ENCODE peak calls at places on chromosomes 5 and 9, in eight cellular contexts. One of them, this sample, is unnamed.

GRCh38 chr9:115208503-115208902 is 90.5 kb upstream of the TNC start:
- DNase-seq in cardiac fibroblast: no peak
- DNase-seq in PC-9: no peak
- DNase-seq in colonic mucosa: no peak
- DNase-seq in tibial artery: no peak
- DNase-seq in mammary epithelial cell: peak
- DNase-seq in fibroblast of pulmonary artery: no peak
- DNase-seq in IMR-90: peak
- DNase-seq in this sample: peak

GRCh38 chr9:81631213-81631745 is 58.1 kb downstream of the TLE1 start:
- DNase-seq in tibial artery: no peak
- DNase-seq in colonic mucosa: no peak
- DNase-seq in PC-9: no peak
- DNase-seq in IMR-90: no peak
- DNase-seq in mammary epithelial cell: no peak
- DNase-seq in fibroblast of pulmonary artery: no peak
- DNase-seq in cardiac fibroblast: no peak
- DNase-seq in this sample: no peak

GRCh38 chr5:145946112-145946861 is 9.9 kb downstream of the SH3RF2 start:
- DNase-seq in PC-9: peak
- DNase-seq in tibial artery: no peak
- DNase-seq in mammary epithelial cell: peak
- DNase-seq in colonic mucosa: no peak
- DNase-seq in cardiac fibroblast: no peak
- DNase-seq in fibroblast of pulmonary artery: peak
- DNase-seq in IMR-90: peak
- DNase-seq in this sample: peak

GRCh38 chr5:171606414-171607024 is 179.1 kb upstream of the SMIM23 start:
- DNase-seq in fibroblast of pulmonary artery: peak
- DNase-seq in colonic mucosa: no peak
- DNase-seq in IMR-90: peak
- DNase-seq in tibial artery: no peak
- DNase-seq in cardiac fibroblast: no peak
- DNase-seq in mammary epithelial cell: no peak
- DNase-seq in PC-9: no peak
- DNase-seq in this sample: peak

GRCh38 chr5:60207031-60207430 is 313.5 kb upstream of the PDE4D start:
- DNase-seq in cardiac fibroblast: no peak
- DNase-seq in colonic mucosa: no peak
- DNase-seq in PC-9: no peak
- DNase-seq in mammary epithelial cell: no peak
- DNase-seq in IMR-90: no peak
- DNase-seq in fibroblast of pulmonary artery: no peak
- DNase-seq in tibial artery: peak
- DNase-seq in this sample: no peak

GRCh38 chr5:43063731-43064171 is 23.6 kb upstream of the ANXA2R start:
- DNase-seq in tibial artery: no peak
- DNase-seq in mammary epithelial cell: no peak
- DNase-seq in cardiac fibroblast: peak
- DNase-seq in colonic mucosa: no peak
- DNase-seq in PC-9: peak
- DNase-seq in fibroblast of pulmonary artery: peak
- DNase-seq in IMR-90: no peak
- DNase-seq in this sample: no peak

GRCh38 chr9:6667633-6668280 is 22.2 kb upstream of the GLDC start:
- DNase-seq in PC-9: no peak
- DNase-seq in fibroblast of pulmonary artery: peak
- DNase-seq in tibial artery: no peak
- DNase-seq in mammary epithelial cell: no peak
- DNase-seq in cardiac fibroblast: peak
- DNase-seq in IMR-90: peak
- DNase-seq in colonic mucosa: no peak
- DNase-seq in this sample: peak

GRCh38 chr9:83197611-83198010 is 134.7 kb upstream of the RASEF start:
- DNase-seq in cardiac fibroblast: no peak
- DNase-seq in fibroblast of pulmonary artery: no peak
- DNase-seq in PC-9: no peak
- DNase-seq in mammary epithelial cell: no peak
- DNase-seq in IMR-90: no peak
- DNase-seq in tibial artery: no peak
- DNase-seq in colonic mucosa: no peak
- DNase-seq in this sample: no peak

GRCh38 chr5:72783354-72783753 is 33.1 kb upstream of the TNPO1 start:
- DNase-seq in mammary epithelial cell: no peak
- DNase-seq in IMR-90: no peak
- DNase-seq in tibial artery: no peak
- DNase-seq in PC-9: no peak
- DNase-seq in fibroblast of pulmonary artery: no peak
- DNase-seq in colonic mucosa: no peak
- DNase-seq in cardiac fibroblast: no peak
- DNase-seq in this sample: no peak

GRCh38 chr5:76439929-76440328 is 36.8 kb downstream of the IQGAP2 start:
- DNase-seq in cardiac fibroblast: no peak
- DNase-seq in tibial artery: no peak
- DNase-seq in IMR-90: no peak
- DNase-seq in fibroblast of pulmonary artery: no peak
- DNase-seq in PC-9: no peak
- DNase-seq in mammary epithelial cell: no peak
- DNase-seq in colonic mucosa: no peak
- DNase-seq in this sample: no peak

GRCh38 chr9:98536542-98537173 is 172.1 kb downstream of the GABBR2 start:
- DNase-seq in PC-9: no peak
- DNase-seq in colonic mucosa: no peak
- DNase-seq in fibroblast of pulmonary artery: no peak
- DNase-seq in tibial artery: no peak
- DNase-seq in IMR-90: no peak
- DNase-seq in cardiac fibroblast: no peak
- DNase-seq in mammary epithelial cell: no peak
- DNase-seq in this sample: no peak

GRCh38 chr5:170312666-170313065 is 15.1 kb upstream of the LCP2 start:
- DNase-seq in cardiac fibroblast: peak
- DNase-seq in IMR-90: peak
- DNase-seq in PC-9: no peak
- DNase-seq in colonic mucosa: no peak
- DNase-seq in fibroblast of pulmonary artery: peak
- DNase-seq in tibial artery: no peak
- DNase-seq in mammary epithelial cell: peak
- DNase-seq in this sample: no peak

GRCh38 chr5:166581827-166582226 is 1709.6 kb upstream of the WWC1 start:
- DNase-seq in cardiac fibroblast: no peak
- DNase-seq in fibroblast of pulmonary artery: peak
- DNase-seq in PC-9: no peak
- DNase-seq in mammary epithelial cell: peak
- DNase-seq in colonic mucosa: no peak
- DNase-seq in IMR-90: no peak
- DNase-seq in tibial artery: no peak
- DNase-seq in this sample: no peak

GRCh38 chr5:56012281-56012963 is 17.7 kb upstream of the IL6ST start:
- DNase-seq in tibial artery: no peak
- DNase-seq in IMR-90: peak
- DNase-seq in fibroblast of pulmonary artery: peak
- DNase-seq in mammary epithelial cell: peak
- DNase-seq in cardiac fibroblast: peak
- DNase-seq in PC-9: peak
- DNase-seq in colonic mucosa: peak
- DNase-seq in this sample: peak

GRCh38 chr9:2677927-2678889 is 39.1 kb upstream of the KCNV2 start:
- DNase-seq in PC-9: no peak
- DNase-seq in fibroblast of pulmonary artery: no peak
- DNase-seq in IMR-90: no peak
- DNase-seq in colonic mucosa: no peak
- DNase-seq in cardiac fibroblast: no peak
- DNase-seq in mammary epithelial cell: no peak
- DNase-seq in tibial artery: no peak
- DNase-seq in this sample: no peak

GRCh38 chr5:24644757-24645156 is at the start of gene CDH10:
- DNase-seq in IMR-90: no peak
- DNase-seq in fibroblast of pulmonary artery: peak
- DNase-seq in cardiac fibroblast: peak
- DNase-seq in mammary epithelial cell: peak
- DNase-seq in colonic mucosa: no peak
- DNase-seq in tibial artery: no peak
- DNase-seq in PC-9: no peak
- DNase-seq in this sample: no peak

GRCh38 chr5:124908603-124909451 is 162.4 kb upstream of the ZNF608 start:
- DNase-seq in fibroblast of pulmonary artery: no peak
- DNase-seq in colonic mucosa: no peak
- DNase-seq in cardiac fibroblast: peak
- DNase-seq in tibial artery: no peak
- DNase-seq in IMR-90: peak
- DNase-seq in PC-9: peak
- DNase-seq in mammary epithelial cell: peak
- DNase-seq in this sample: peak

DNA sequence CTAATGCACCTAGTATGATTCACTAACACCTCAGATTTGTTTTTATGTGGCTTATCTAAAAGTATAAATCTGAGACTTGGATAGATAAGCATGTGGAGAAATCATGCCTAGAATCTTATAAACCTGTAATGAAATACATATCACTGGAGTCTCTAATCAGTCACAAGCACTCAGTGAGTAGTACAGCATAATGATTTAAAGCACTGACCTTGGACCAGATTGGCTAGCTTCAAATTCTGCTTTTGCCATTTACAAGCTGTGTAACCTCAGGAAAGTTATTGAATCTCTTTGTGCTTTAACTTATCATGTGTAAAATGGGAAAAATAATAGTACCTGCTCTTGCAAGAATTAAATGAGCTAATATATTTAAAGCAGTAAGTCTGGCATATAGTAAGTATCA is 61.2 kb upstream of the ALDH1A1 start:
- DNase-seq in mammary epithelial cell: no peak
- DNase-seq in PC-9: no peak
- DNase-seq in IMR-90: no peak
- DNase-seq in colonic mucosa: no peak
- DNase-seq in tibial artery: no peak
- DNase-seq in cardiac fibroblast: no peak
- DNase-seq in fibroblast of pulmonary artery: no peak
- DNase-seq in this sample: no peak
- H3K4me3 ChIP-seq in mammary epithelial cell: no peak
- H3K4me3 ChIP-seq in PC-9: no peak
- H3K4me3 ChIP-seq in IMR-90: no peak
- H3K4me3 ChIP-seq in colonic mucosa: no peak
- H3K4me3 ChIP-seq in tibial artery: no peak
- H3K4me3 ChIP-seq in cardiac fibroblast: no peak
- H3K4me3 ChIP-seq in fibroblast of pulmonary artery: no peak
- H3K4me3 ChIP-seq in this sample: no peak

GRCh38 chr9:131276107-131276888 is at the start of gene FAM78A:
- DNase-seq in fibroblast of pulmonary artery: no peak
- DNase-seq in IMR-90: no peak
- DNase-seq in mammary epithelial cell: no peak
- DNase-seq in colonic mucosa: no peak
- DNase-seq in cardiac fibroblast: no peak
- DNase-seq in tibial artery: peak
- DNase-seq in PC-9: no peak
- DNase-seq in this sample: no peak
- TF ChIP-seq CTCF in fibroblast of pulmonary artery: no peak
- TF ChIP-seq CTCF in IMR-90: no peak
- TF ChIP-seq CTCF in mammary epithelial cell: no peak
- TF ChIP-seq CTCF in colonic mucosa: no peak
- TF ChIP-seq CTCF in cardiac fibroblast: no peak
- TF ChIP-seq CTCF in tibial artery: no peak
- TF ChIP-seq CTCF in PC-9: no peak
- TF ChIP-seq CTCF in this sample: no peak

GRCh38 chr9:122188369-122188768 is 28.7 kb downstream of the MORN5 start:
- DNase-seq in mammary epithelial cell: no peak
- DNase-seq in tibial artery: no peak
- DNase-seq in PC-9: no peak
- DNase-seq in IMR-90: no peak
- DNase-seq in cardiac fibroblast: no peak
- DNase-seq in colonic mucosa: no peak
- DNase-seq in fibroblast of pulmonary artery: no peak
- DNase-seq in this sample: no peak

GRCh38 chr9:122191519-122191918 is 31.8 kb downstream of the MORN5 start:
- DNase-seq in cardiac fibroblast: no peak
- DNase-seq in colonic mucosa: no peak
- DNase-seq in tibial artery: no peak
- DNase-seq in PC-9: no peak
- DNase-seq in IMR-90: no peak
- DNase-seq in fibroblast of pulmonary artery: no peak
- DNase-seq in mammary epithelial cell: peak
- DNase-seq in this sample: no peak

GRCh38 chr9:122192914-122193525 is 33.3 kb downstream of the MORN5 start:
- DNase-seq in mammary epithelial cell: no peak
- DNase-seq in tibial artery: no peak
- DNase-seq in PC-9: no peak
- DNase-seq in IMR-90: no peak
- DNase-seq in cardiac fibroblast: no peak
- DNase-seq in fibroblast of pulmonary artery: no peak
- DNase-seq in colonic mucosa: no peak
- DNase-seq in this sample: no peak

GRCh38 chr9:122192261-122192875 is 32.7 kb downstream of the MORN5 start:
- DNase-seq in tibial artery: no peak
- DNase-seq in colonic mucosa: no peak
- DNase-seq in mammary epithelial cell: no peak
- DNase-seq in IMR-90: no peak
- DNase-seq in PC-9: no peak
- DNase-seq in cardiac fibroblast: no peak
- DNase-seq in fibroblast of pulmonary artery: no peak
- DNase-seq in this sample: no peak

DNA sequence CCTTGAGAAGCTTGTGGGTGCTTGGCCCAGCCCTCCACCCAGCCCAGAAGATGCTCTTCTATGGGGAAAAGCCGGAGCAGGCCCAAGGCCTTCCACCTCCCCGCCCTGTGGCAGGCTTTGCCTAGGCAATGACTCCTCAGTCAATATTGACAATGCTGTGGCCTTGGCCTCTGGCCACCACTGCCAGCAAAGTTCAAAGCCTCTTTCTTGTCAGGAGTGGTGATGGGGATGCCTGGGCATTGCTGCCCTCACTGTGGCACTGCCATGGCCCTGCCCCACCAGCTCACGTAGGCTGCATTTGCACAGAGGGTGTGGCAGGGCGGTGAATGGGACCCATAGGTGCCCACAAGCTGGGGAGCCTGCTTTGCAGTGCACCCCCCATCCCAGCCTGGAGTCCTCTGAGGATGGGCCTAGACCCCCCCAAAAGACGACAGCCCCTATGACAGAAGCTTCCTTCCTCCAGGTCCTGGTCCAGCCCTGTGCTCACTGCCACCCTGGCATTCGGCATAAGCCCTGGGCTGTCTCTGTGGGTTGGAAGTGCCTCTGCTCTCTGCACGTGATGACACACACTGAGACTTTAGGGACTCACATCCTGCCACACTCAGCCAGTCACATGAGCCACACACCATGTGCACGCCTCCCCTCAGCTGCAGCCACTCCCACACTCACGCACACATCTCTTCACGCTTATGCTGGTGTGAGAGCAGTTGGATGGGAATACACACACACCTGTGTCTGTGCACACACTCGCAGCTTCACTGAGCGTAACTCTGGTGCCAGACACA is 31.1 kb downstream of the MORN5 start:
- DNase-seq in PC-9: no peak
- DNase-seq in mammary epithelial cell: peak
- DNase-seq in fibroblast of pulmonary artery: no peak
- DNase-seq in tibial artery: no peak
- DNase-seq in colonic mucosa: peak
- DNase-seq in IMR-90: peak
- DNase-seq in cardiac fibroblast: no peak
- DNase-seq in this sample: no peak
- H3K4me3 ChIP-seq in PC-9: no peak
- H3K4me3 ChIP-seq in mammary epithelial cell: no peak
- H3K4me3 ChIP-seq in fibroblast of pulmonary artery: no peak
- H3K4me3 ChIP-seq in tibial artery: no peak
- H3K4me3 ChIP-seq in colonic mucosa: no peak
- H3K4me3 ChIP-seq in IMR-90: no peak
- H3K4me3 ChIP-seq in cardiac fibroblast: no peak
- H3K4me3 ChIP-seq in this sample: no peak

GRCh38 chr9:69785757-69786156 is 25.9 kb upstream of the PTAR1 start:
- DNase-seq in PC-9: no peak
- DNase-seq in fibroblast of pulmonary artery: peak
- DNase-seq in IMR-90: peak
- DNase-seq in cardiac fibroblast: peak
- DNase-seq in mammary epithelial cell: peak
- DNase-seq in colonic mucosa: no peak
- DNase-seq in tibial artery: no peak
- DNase-seq in this sample: peak
- TF ChIP-seq CTCF in PC-9: no peak
- TF ChIP-seq CTCF in fibroblast of pulmonary artery: peak
- TF ChIP-seq CTCF in IMR-90: peak
- TF ChIP-seq CTCF in cardiac fibroblast: peak
- TF ChIP-seq CTCF in mammary epithelial cell: peak
- TF ChIP-seq CTCF in colonic mucosa: no peak
- TF ChIP-seq CTCF in tibial artery: no peak
- TF ChIP-seq CTCF in this sample: peak